ENCODE peak calls at places on chromosomes 12 and 14, in ten cellular contexts. One of them, this sample, is unnamed.

GRCh38 chr12:92224685-92225331 is 79.2 kb upstream of the BTG1 start:
- DNase-seq in AG04450: peak; percentile 16
- DNase-seq in thoracic aorta: no peak
- DNase-seq in cardiac muscle cell: no peak
- DNase-seq in hepatocyte: peak; percentile 73
- DNase-seq in fibroblast of lung: peak; percentile 80
- DNase-seq in right lobe of liver: no peak
- DNase-seq in upper lobe of right lung: no peak
- DNase-seq in IMR-90: peak; percentile 71
- DNase-seq in spleen: no peak
- DNase-seq in this sample: peak; percentile 47

GRCh38 chr12:49019435-49020317 is 1.1 kb upstream of the PRKAG1 start:
- DNase-seq in hepatocyte: peak; percentile 47
- DNase-seq in cardiac muscle cell: peak; percentile 40
- DNase-seq in right lobe of liver: peak; percentile 32
- DNase-seq in thoracic aorta: no peak
- DNase-seq in upper lobe of right lung: no peak
- DNase-seq in spleen: no peak
- DNase-seq in fibroblast of lung: peak; percentile 41
- DNase-seq in AG04450: no peak
- DNase-seq in IMR-90: peak; percentile 23
- DNase-seq in this sample: peak; percentile 37

GRCh38 chr14:93972618-93973205 is 3.7 kb downstream of the ASB2 start:
- DNase-seq in thoracic aorta: no peak
- DNase-seq in fibroblast of lung: no peak
- DNase-seq in upper lobe of right lung: no peak
- DNase-seq in cardiac muscle cell: no peak
- DNase-seq in spleen: no peak
- DNase-seq in hepatocyte: no peak
- DNase-seq in IMR-90: no peak
- DNase-seq in AG04450: no peak
- DNase-seq in right lobe of liver: no peak
- DNase-seq in this sample: no peak

GRCh38 chr14:105138021-105138541 is 30.5 kb downstream of the JAG2 start:
- DNase-seq in thoracic aorta: no peak
- DNase-seq in fibroblast of lung: no peak
- DNase-seq in cardiac muscle cell: no peak
- DNase-seq in IMR-90: no peak
- DNase-seq in spleen: peak; percentile 52
- DNase-seq in upper lobe of right lung: peak; percentile 55
- DNase-seq in right lobe of liver: peak; percentile 19
- DNase-seq in hepatocyte: no peak
- DNase-seq in AG04450: no peak
- DNase-seq in this sample: no peak

GRCh38 chr12:795305-795704 is 42.9 kb downstream of the WNK1 start:
- DNase-seq in spleen: no peak
- DNase-seq in right lobe of liver: no peak
- DNase-seq in hepatocyte: no peak
- DNase-seq in fibroblast of lung: no peak
- DNase-seq in upper lobe of right lung: no peak
- DNase-seq in AG04450: no peak
- DNase-seq in IMR-90: no peak
- DNase-seq in cardiac muscle cell: no peak
- DNase-seq in thoracic aorta: no peak
- DNase-seq in this sample: no peak

GRCh38 chr12:93624595-93625294 is 52.3 kb downstream of the SOCS2 start:
- DNase-seq in upper lobe of right lung: no peak
- DNase-seq in hepatocyte: peak; percentile 46
- DNase-seq in thoracic aorta: no peak
- DNase-seq in fibroblast of lung: peak; percentile 96
- DNase-seq in spleen: no peak
- DNase-seq in IMR-90: peak; percentile 98
- DNase-seq in AG04450: peak; percentile 83
- DNase-seq in right lobe of liver: no peak
- DNase-seq in cardiac muscle cell: no peak
- DNase-seq in this sample: peak; percentile 14

GRCh38 chr12:42097971-42098370 is 46.7 kb downstream of the GXYLT1 start:
- DNase-seq in upper lobe of right lung: no peak
- DNase-seq in fibroblast of lung: no peak
- DNase-seq in AG04450: no peak
- DNase-seq in IMR-90: no peak
- DNase-seq in hepatocyte: no peak
- DNase-seq in thoracic aorta: no peak
- DNase-seq in cardiac muscle cell: no peak
- DNase-seq in right lobe of liver: no peak
- DNase-seq in spleen: no peak
- DNase-seq in this sample: no peak

GRCh38 chr12:98492580-98493140 is 22.7 kb upstream of the TMPO start:
- DNase-seq in upper lobe of right lung: no peak
- DNase-seq in thoracic aorta: no peak
- DNase-seq in cardiac muscle cell: no peak
- DNase-seq in spleen: no peak
- DNase-seq in IMR-90: no peak
- DNase-seq in AG04450: no peak
- DNase-seq in right lobe of liver: peak; percentile 72
- DNase-seq in fibroblast of lung: no peak
- DNase-seq in hepatocyte: peak; percentile 13
- DNase-seq in this sample: no peak

GRCh38 chr14:53879747-53880146 is 76.9 kb downstream of the BMP4 start:
- DNase-seq in spleen: no peak
- DNase-seq in right lobe of liver: no peak
- DNase-seq in hepatocyte: no peak
- DNase-seq in fibroblast of lung: no peak
- DNase-seq in thoracic aorta: no peak
- DNase-seq in cardiac muscle cell: no peak
- DNase-seq in upper lobe of right lung: no peak
- DNase-seq in IMR-90: no peak
- DNase-seq in AG04450: no peak
- DNase-seq in this sample: no peak

GRCh38 chr12:119177724-119178380 is 879 bp upstream of the HSPB8 start:
- DNase-seq in upper lobe of right lung: no peak
- DNase-seq in thoracic aorta: no peak
- DNase-seq in AG04450: no peak
- DNase-seq in right lobe of liver: no peak
- DNase-seq in fibroblast of lung: no peak
- DNase-seq in cardiac muscle cell: no peak
- DNase-seq in IMR-90: no peak
- DNase-seq in hepatocyte: no peak
- DNase-seq in spleen: no peak
- DNase-seq in this sample: no peak

GRCh38 chr12:41924111-41924510 is 220.6 kb downstream of the GXYLT1 start:
- DNase-seq in hepatocyte: no peak
- DNase-seq in right lobe of liver: no peak
- DNase-seq in IMR-90: no peak
- DNase-seq in thoracic aorta: no peak
- DNase-seq in fibroblast of lung: peak; percentile 6
- DNase-seq in AG04450: no peak
- DNase-seq in spleen: no peak
- DNase-seq in cardiac muscle cell: no peak
- DNase-seq in upper lobe of right lung: no peak
- DNase-seq in this sample: no peak

GRCh38 chr12:67137256-67137655 is 131.9 kb upstream of the CAND1 start:
- DNase-seq in AG04450: no peak
- DNase-seq in right lobe of liver: no peak
- DNase-seq in spleen: no peak
- DNase-seq in upper lobe of right lung: no peak
- DNase-seq in hepatocyte: no peak
- DNase-seq in IMR-90: no peak
- DNase-seq in cardiac muscle cell: no peak
- DNase-seq in thoracic aorta: no peak
- DNase-seq in fibroblast of lung: peak; percentile 5
- DNase-seq in this sample: peak; percentile 21

DNA sequence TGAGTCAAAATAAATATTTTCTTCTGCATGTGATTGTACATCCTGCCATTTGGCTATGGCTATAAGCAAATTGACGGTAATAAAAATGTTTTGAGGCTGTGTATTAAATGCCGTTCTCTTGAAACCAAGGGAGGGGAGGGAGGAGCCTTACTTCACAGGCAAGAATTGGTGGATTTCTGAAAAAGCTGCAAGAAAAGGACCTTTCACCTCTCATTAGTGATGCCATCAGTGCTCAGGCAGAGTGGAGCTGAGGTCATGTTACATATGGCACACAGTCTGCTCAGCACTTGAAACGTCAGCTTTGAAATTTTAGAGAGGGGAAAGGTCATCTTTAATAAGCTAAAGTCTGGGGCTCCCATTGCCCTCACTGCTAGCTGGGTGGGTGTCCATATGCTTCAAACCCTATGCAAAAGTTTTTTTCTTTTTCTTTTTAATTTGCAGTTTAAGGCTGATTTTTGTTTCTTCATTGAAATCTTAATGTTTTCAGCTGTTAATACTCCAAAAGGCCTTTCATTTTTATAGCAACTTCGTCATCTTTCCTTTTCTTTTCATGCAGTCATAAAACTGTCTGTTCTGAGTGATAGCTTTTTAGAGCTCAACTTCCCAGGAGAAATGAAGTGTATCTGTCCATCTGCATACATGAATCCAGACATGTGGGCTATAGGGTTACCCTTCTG is 9.8 kb upstream of the SIX1 start:
- DNase-seq in AG04450: no peak
- DNase-seq in hepatocyte: no peak
- DNase-seq in IMR-90: peak; percentile 47
- DNase-seq in spleen: no peak
- DNase-seq in thoracic aorta: no peak
- DNase-seq in fibroblast of lung: no peak
- DNase-seq in right lobe of liver: no peak
- DNase-seq in cardiac muscle cell: no peak
- DNase-seq in upper lobe of right lung: no peak
- DNase-seq in this sample: no peak
- H3K27me3 ChIP-seq in AG04450: no peaks in the 10 kb centered on the region
- H3K27me3 ChIP-seq in hepatocyte: peaks cover 82% of the 10 kb centered on the region
- H3K27me3 ChIP-seq in IMR-90: no peaks in the 10 kb centered on the region
- H3K27me3 ChIP-seq in spleen: peaks cover 94% of the 10 kb centered on the region
- H3K27me3 ChIP-seq in thoracic aorta: no peaks in the 10 kb centered on the region
- H3K27me3 ChIP-seq in fibroblast of lung: peaks cover 8% of the 10 kb centered on the region
- H3K27me3 ChIP-seq in right lobe of liver: peaks cover 5% of the 10 kb centered on the region
- H3K27me3 ChIP-seq in cardiac muscle cell: peaks cover 75% of the 10 kb centered on the region
- H3K27me3 ChIP-seq in upper lobe of right lung: peaks cover 72% of the 10 kb centered on the region
- H3K27me3 ChIP-seq in this sample: no peaks in the 10 kb centered on the region

GRCh38 chr12:5070090-5070489 is 26.4 kb downstream of the KCNA5 start:
- DNase-seq in IMR-90: no peak
- DNase-seq in thoracic aorta: no peak
- DNase-seq in spleen: no peak
- DNase-seq in cardiac muscle cell: no peak
- DNase-seq in AG04450: no peak
- DNase-seq in right lobe of liver: no peak
- DNase-seq in upper lobe of right lung: no peak
- DNase-seq in fibroblast of lung: no peak
- DNase-seq in hepatocyte: no peak
- DNase-seq in this sample: no peak

GRCh38 chr12:5064913-5065490 is 21.3 kb downstream of the KCNA5 start:
- DNase-seq in spleen: no peak
- DNase-seq in upper lobe of right lung: no peak
- DNase-seq in hepatocyte: no peak
- DNase-seq in IMR-90: no peak
- DNase-seq in AG04450: no peak
- DNase-seq in thoracic aorta: no peak
- DNase-seq in right lobe of liver: no peak
- DNase-seq in cardiac muscle cell: no peak
- DNase-seq in fibroblast of lung: no peak
- DNase-seq in this sample: no peak

GRCh38 chr12:5068623-5069022 is 24.9 kb downstream of the KCNA5 start:
- DNase-seq in hepatocyte: no peak
- DNase-seq in fibroblast of lung: no peak
- DNase-seq in spleen: no peak
- DNase-seq in right lobe of liver: no peak
- DNase-seq in AG04450: no peak
- DNase-seq in IMR-90: no peak
- DNase-seq in cardiac muscle cell: no peak
- DNase-seq in upper lobe of right lung: no peak
- DNase-seq in thoracic aorta: no peak
- DNase-seq in this sample: no peak

GRCh38 chr12:5066251-5066650 is 22.6 kb downstream of the KCNA5 start:
- DNase-seq in thoracic aorta: no peak
- DNase-seq in AG04450: no peak
- DNase-seq in upper lobe of right lung: no peak
- DNase-seq in IMR-90: peak; percentile 52
- DNase-seq in fibroblast of lung: peak; percentile 50
- DNase-seq in spleen: no peak
- DNase-seq in cardiac muscle cell: no peak
- DNase-seq in hepatocyte: no peak
- DNase-seq in right lobe of liver: no peak
- DNase-seq in this sample: no peak

GRCh38 chr12:5068126-5068525 is 24.4 kb downstream of the KCNA5 start:
- DNase-seq in right lobe of liver: no peak
- DNase-seq in AG04450: no peak
- DNase-seq in IMR-90: no peak
- DNase-seq in upper lobe of right lung: no peak
- DNase-seq in spleen: no peak
- DNase-seq in cardiac muscle cell: no peak
- DNase-seq in hepatocyte: no peak
- DNase-seq in fibroblast of lung: no peak
- DNase-seq in thoracic aorta: no peak
- DNase-seq in this sample: no peak
- H3K27me3 ChIP-seq in right lobe of liver: no peaks in the 10 kb centered on the region
- H3K27me3 ChIP-seq in AG04450: peaks cover 20% of the 10 kb centered on the region
- H3K27me3 ChIP-seq in IMR-90: peaks cover 35% of the 10 kb centered on the region
- H3K27me3 ChIP-seq in upper lobe of right lung: no peaks in the 10 kb centered on the region
- H3K27me3 ChIP-seq in spleen: no peaks in the 10 kb centered on the region
- H3K27me3 ChIP-seq in cardiac muscle cell: no peaks in the 10 kb centered on the region
- H3K27me3 ChIP-seq in hepatocyte: peaks cover 10% of the 10 kb centered on the region
- H3K27me3 ChIP-seq in fibroblast of lung: peaks cover 3% of the 10 kb centered on the region
- H3K27me3 ChIP-seq in thoracic aorta: no peaks in the 10 kb centered on the region
- H3K27me3 ChIP-seq in this sample: peaks cover 5% of the 10 kb centered on the region

DNA sequence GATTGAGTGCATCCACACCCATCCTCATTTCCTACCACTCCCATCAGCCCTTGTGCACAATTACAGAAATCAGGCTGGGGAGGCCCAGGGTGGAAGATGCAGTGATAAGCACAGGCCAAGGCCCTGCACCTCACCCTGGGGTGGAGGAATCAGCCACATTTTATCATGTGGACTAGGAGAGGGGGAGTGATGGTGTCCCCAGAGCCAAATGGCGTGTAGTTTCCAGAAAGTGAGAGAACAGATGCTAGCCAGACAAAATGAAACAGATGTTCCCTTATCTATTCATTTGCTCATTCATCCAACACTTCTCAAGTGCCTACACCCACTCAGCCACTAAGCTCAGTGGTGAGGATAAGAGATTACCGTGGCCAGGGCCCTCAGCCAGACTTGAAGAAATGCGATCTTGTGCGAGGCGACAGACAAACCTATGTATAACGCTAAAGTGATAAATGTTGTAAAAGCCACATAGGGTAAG is 93.6 kb downstream of the STAB2 start:
- DNase-seq in fibroblast of lung: peak; percentile 97
- DNase-seq in spleen: no peak
- DNase-seq in cardiac muscle cell: peak; percentile 70
- DNase-seq in hepatocyte: no peak
- DNase-seq in AG04450: no peak
- DNase-seq in upper lobe of right lung: no peak
- DNase-seq in thoracic aorta: no peak
- DNase-seq in IMR-90: peak; percentile 4
- DNase-seq in right lobe of liver: no peak
- DNase-seq in this sample: no peak
- H3K27me3 ChIP-seq in fibroblast of lung: no peaks in the 10 kb centered on the region
- H3K27me3 ChIP-seq in spleen: no peaks in the 10 kb centered on the region
- H3K27me3 ChIP-seq in cardiac muscle cell: peaks cover 20% of the 10 kb centered on the region
- H3K27me3 ChIP-seq in hepatocyte: peaks cover 6% of the 10 kb centered on the region
- H3K27me3 ChIP-seq in AG04450: peaks cover 2% of the 10 kb centered on the region
- H3K27me3 ChIP-seq in upper lobe of right lung: no peaks in the 10 kb centered on the region
- H3K27me3 ChIP-seq in thoracic aorta: no peaks in the 10 kb centered on the region
- H3K27me3 ChIP-seq in IMR-90: peaks cover 5% of the 10 kb centered on the region
- H3K27me3 ChIP-seq in right lobe of liver: no peaks in the 10 kb centered on the region
- H3K27me3 ChIP-seq in this sample: no peaks in the 10 kb centered on the region

GRCh38 chr12:132324173-132324572 is 5.2 kb downstream of the GALNT9 start:
- DNase-seq in fibroblast of lung: no peak
- DNase-seq in spleen: no peak
- DNase-seq in IMR-90: no peak
- DNase-seq in thoracic aorta: no peak
- DNase-seq in right lobe of liver: no peak
- DNase-seq in upper lobe of right lung: no peak
- DNase-seq in hepatocyte: no peak
- DNase-seq in cardiac muscle cell: no peak
- DNase-seq in AG04450: no peak
- DNase-seq in this sample: no peak
- H3K27me3 ChIP-seq in fibroblast of lung: no peaks in the 10 kb centered on the region
- H3K27me3 ChIP-seq in spleen: peaks cover 58% of the 10 kb centered on the region
- H3K27me3 ChIP-seq in IMR-90: peaks cover 11% of the 10 kb centered on the region
- H3K27me3 ChIP-seq in thoracic aorta: no peaks in the 10 kb centered on the region
- H3K27me3 ChIP-seq in right lobe of liver: peaks cover 3% of the 10 kb centered on the region
- H3K27me3 ChIP-seq in upper lobe of right lung: peaks cover 14% of the 10 kb centered on the region
- H3K27me3 ChIP-seq in hepatocyte: peaks cover 27% of the 10 kb centered on the region
- H3K27me3 ChIP-seq in cardiac muscle cell: peaks cover 26% of the 10 kb centered on the region
- H3K27me3 ChIP-seq in AG04450: peaks cover 23% of the 10 kb centered on the region
- H3K27me3 ChIP-seq in this sample: peaks cover 3% of the 10 kb centered on the region

This sample was measured in MG63.